ENCODE peak calls at places on chromosomes 13 and 19, in nine cellular contexts. O, G, M, Q, T, L, S, I and F are unnamed samples.

GRCh38 chr13:75691183-75691582 is 55.1 kb downstream of the LMO7 start:
- DNase-seq in O (no peak), T (no peak), Q (no peak), M (no peak), G (no peak), I (no peak), S (no peak), L (no peak), F (no peak)

GRCh38 chr19:1169921-1170885 is 3.9 kb downstream of the SBNO2 start:
- DNase-seq in I (peak; percentile 30), O (no peak), Q (no peak), G (no peak), S (no peak), M (no peak), L (peak; percentile 57), T (no peak), F (peak; percentile 79)

GRCh38 chr13:39196957-39197644 is 158.8 kb downstream of the NHLRC3 start:
- DNase-seq in L (no peak), S (no peak), O (no peak), T (no peak), M (no peak), Q (no peak), G (no peak), I (no peak), F (no peak)

GRCh38 chr13:46015374-46015773 is 37.2 kb downstream of the ZC3H13 start:
- DNase-seq in M (no peak), L (no peak), S (no peak), O (no peak), I (no peak), T (no peak), Q (no peak), G (no peak), F (no peak)

GRCh38 chr13:101711307-101712025 is 259.0 kb downstream of the ITGBL1 start:
- DNase-seq in T (no peak), L (no peak), S (no peak), I (no peak), M (no peak), G (no peak), Q (no peak), O (no peak), F (no peak)

GRCh38 chr13:79385694-79386093 is 20.4 kb downstream of the RBM26 start:
- DNase-seq in L (no peak), O (no peak), T (no peak), S (peak; percentile 54), G (no peak), M (no peak), I (no peak), Q (no peak), F (no peak)

GRCh38 chr13:100106005-100106404 is 17.1 kb downstream of the PCCA start:
- DNase-seq in M (no peak), I (no peak), O (no peak), G (no peak), Q (no peak), L (no peak), S (no peak), T (no peak), F (no peak)

GRCh38 chr19:29515233-29515619 is 10.6 kb upstream of the VSTM2B start:
- DNase-seq in S (no peak), G (no peak), M (no peak), I (no peak), L (no peak), T (no peak), Q (no peak), O (no peak), F (no peak)

GRCh38 chr13:44406617-44407016 is 33.0 kb downstream of the SERP2 start:
- DNase-seq in I (no peak), M (no peak), S (no peak), G (no peak), T (no peak), O (no peak), Q (no peak), L (no peak), F (no peak)

GRCh38 chr19:51467864-51468544 is 9.8 kb upstream of the SIGLEC8 start:
- DNase-seq in T (no peak), S (no peak), Q (no peak), O (no peak), L (no peak), I (no peak), M (no peak), G (no peak), F (no peak)

GRCh38 chr13:51153527-51153926 is 42.5 kb upstream of the C13orf42 start:
- DNase-seq in Q (no peak), I (no peak), S (no peak), L (no peak), G (peak; percentile 44), O (no peak), M (no peak), T (no peak), F (no peak)

GRCh38 chr19:58196911-58197616 is 14.2 kb downstream of the ZNF274 start:
- DNase-seq in S (no peak), M (no peak), Q (no peak), G (peak; percentile 27), T (no peak), O (no peak), L (no peak), I (no peak), F (no peak)

GRCh38 chr19:21166436-21166835 is 24.6 kb downstream of the ZNF431 start:
- DNase-seq in Q (no peak), I (no peak), M (no peak), G (no peak), O (no peak), T (no peak), L (no peak), S (no peak), F (no peak)

GRCh38 chr19:33683881-33684549 is 62.3 kb downstream of the CHST8 start:
- DNase-seq in L (peak; percentile 85), M (no peak), Q (peak; percentile 20), S (peak; percentile 22), T (no peak), G (peak; percentile 79), O (peak; percentile 94), I (no peak), F (no peak)

GRCh38 chr19:55836340-55836739 is at the start of gene NLRP4:
- DNase-seq in G (peak; percentile 1), S (no peak), L (no peak), I (no peak), M (no peak), T (no peak), Q (no peak), O (no peak), F (no peak)

GRCh38 chr13:113785051-113786010 is 26.3 kb downstream of the TMEM255B start:
- DNase-seq in I (no peak), M (no peak), O (no peak), Q (no peak), S (no peak), G (no peak), L (peak; percentile 59), T (no peak), F (no peak)

GRCh38 chr19:58330458-58330857 is 3.7 kb downstream of the ZSCAN22 start:
- DNase-seq in T (no peak), L (peak; percentile 82), S (no peak), I (no peak), M (no peak), Q (peak; percentile 62), O (no peak), G (no peak), F (peak; percentile 85)

GRCh38 chr19:8338835-8339234 is 4.2 kb downstream of the KANK3 start:
- DNase-seq in T (no peak), Q (no peak), L (no peak), O (no peak), M (no peak), G (no peak), I (no peak), S (no peak), F (no peak)

GRCh38 chr19:44757735-44758505 is 9.4 kb downstream of the BCL3 start:
- DNase-seq in O (peak; percentile 90), S (no peak), I (peak; percentile 14), G (peak; percentile 75), M (no peak), Q (peak; percentile 35), T (no peak), L (no peak), F (peak; percentile 45)

GRCh38 chr19:48752511-48753365 is at the start of gene FUT1:
- DNase-seq in S (peak; percentile 49), M (peak; percentile 21), L (peak; percentile 72), O (peak; percentile 89), T (peak; percentile 73), G (peak; percentile 91), I (no peak), Q (no peak), F (no peak)

GRCh38 chr13:68749801-68750200 is 1357.8 kb upstream of the ATXN8OS start:
- DNase-seq in S (no peak), Q (no peak), G (no peak), T (no peak), L (no peak), I (no peak), M (no peak), O (no peak), F (no peak)

GRCh38 chr19:33719366-33720154 is 77.1 kb upstream of the KCTD15 start:
- DNase-seq in Q (no peak), M (no peak), I (no peak), T (no peak), G (no peak), O (no peak), L (no peak), S (no peak), F (peak; percentile 41)

GRCh38 chr13:21232599-21232998 is 56.1 kb downstream of the MRPL57 start:
- DNase-seq in O (no peak), S (peak; percentile 8), G (no peak), Q (no peak), I (no peak), M (no peak), T (no peak), L (peak; percentile 11), F (no peak)

GRCh38 chr19:58274771-58275199 is 4.0 kb upstream of the ZNF8 start:
- DNase-seq in T (peak; percentile 28), G (no peak), S (no peak), Q (no peak), I (no peak), L (no peak), O (no peak), M (no peak), F (peak; percentile 48)

GRCh38 chr19:18418034-18418724 is 1.0 kb upstream of the SSBP4 start:
- DNase-seq in Q (no peak), T (no peak), I (no peak), O (no peak), L (no peak), M (no peak), G (peak; percentile 37), S (peak; percentile 59), F (peak; percentile 49)

GRCh38 chr19:21264416-21264815 is 64.8 kb downstream of the ZNF708 start:
- DNase-seq in S (no peak), T (no peak), M (no peak), Q (no peak), I (no peak), G (no peak), L (no peak), O (no peak), F (no peak)

GRCh38 chr19:1166872-1167573 is 7.0 kb downstream of the SBNO2 start:
- DNase-seq in Q (no peak), I (no peak), L (no peak), O (no peak), G (no peak), M (no peak), S (no peak), T (no peak), F (no peak)

GRCh38 chr13:98937911-98938381 is 39.9 kb downstream of the DOCK9 start:
- DNase-seq in S (no peak), T (no peak), I (no peak), L (no peak), M (no peak), Q (no peak), O (peak; percentile 16), G (peak; percentile 88), F (no peak)

GRCh38 chr13:29472317-29472961 is 123.0 kb downstream of the SLC7A1 start:
- DNase-seq in T (peak; percentile 46), M (peak; percentile 6), G (peak; percentile 64), O (peak; percentile 84), L (peak; percentile 70), I (no peak), Q (peak; percentile 9), S (peak; percentile 69), F (no peak)